ENCODE peak calls at places on chromosome 11, in five cellular contexts. One of them, this sample, is unnamed.

GRCh38 chr11:86291466-86292262 is 10.4 kb upstream of the HIKESHI start:
- DNase-seq in AML-193: peak
- DNase-seq in stimulated activated CD8-positive, alpha-beta memory T cell treated with anti-CD3 and anti-CD28 coated beads, Interleukin-15, amount 100 ng/mL, for 4 hours: peak
- DNase-seq in stomach: peak
- DNase-seq in uterus: peak
- DNase-seq in this sample: no peak

GRCh38 chr11:33721291-33721840 is 14.9 kb downstream of the CD59 start:
- DNase-seq in stomach: no peak
- DNase-seq in stimulated activated CD8-positive, alpha-beta memory T cell treated with anti-CD3 and anti-CD28 coated beads, Interleukin-15, amount 100 ng/mL, for 4 hours: no peak
- DNase-seq in AML-193: no peak
- DNase-seq in uterus: no peak
- DNase-seq in this sample: no peak

GRCh38 chr11:12685229-12685628 is 11.0 kb downstream of the TEAD1 start:
- DNase-seq in uterus: no peak
- DNase-seq in AML-193: no peak
- DNase-seq in stimulated activated CD8-positive, alpha-beta memory T cell treated with anti-CD3 and anti-CD28 coated beads, Interleukin-15, amount 100 ng/mL, for 4 hours: no peak
- DNase-seq in stomach: no peak
- DNase-seq in this sample: no peak

GRCh38 chr11:110356769-110357671 is 60.6 kb upstream of the RDX start:
- DNase-seq in uterus: no peak
- DNase-seq in stimulated activated CD8-positive, alpha-beta memory T cell treated with anti-CD3 and anti-CD28 coated beads, Interleukin-15, amount 100 ng/mL, for 4 hours: no peak
- DNase-seq in AML-193: no peak
- DNase-seq in stomach: no peak
- DNase-seq in this sample: no peak

GRCh38 chr11:15906481-15907035 is 449.8 kb downstream of the SOX6 start:
- DNase-seq in AML-193: no peak
- DNase-seq in stomach: no peak
- DNase-seq in stimulated activated CD8-positive, alpha-beta memory T cell treated with anti-CD3 and anti-CD28 coated beads, Interleukin-15, amount 100 ng/mL, for 4 hours: no peak
- DNase-seq in uterus: no peak
- DNase-seq in this sample: no peak

GRCh38 chr11:128226106-128226716 is 361.1 kb downstream of the ETS1 start:
- DNase-seq in uterus: no peak
- DNase-seq in stomach: no peak
- DNase-seq in AML-193: no peak
- DNase-seq in stimulated activated CD8-positive, alpha-beta memory T cell treated with anti-CD3 and anti-CD28 coated beads, Interleukin-15, amount 100 ng/mL, for 4 hours: peak
- DNase-seq in this sample: no peak

GRCh38 chr11:18669629-18670162 is 28.9 kb upstream of the TMEM86A start:
- DNase-seq in stimulated activated CD8-positive, alpha-beta memory T cell treated with anti-CD3 and anti-CD28 coated beads, Interleukin-15, amount 100 ng/mL, for 4 hours: no peak
- DNase-seq in uterus: no peak
- DNase-seq in AML-193: no peak
- DNase-seq in stomach: no peak
- DNase-seq in this sample: no peak

GRCh38 chr11:44484211-44484610 is 81.3 kb upstream of the CD82 start:
- DNase-seq in AML-193: peak
- DNase-seq in stimulated activated CD8-positive, alpha-beta memory T cell treated with anti-CD3 and anti-CD28 coated beads, Interleukin-15, amount 100 ng/mL, for 4 hours: no peak
- DNase-seq in uterus: no peak
- DNase-seq in stomach: no peak
- DNase-seq in this sample: no peak

GRCh38 chr11:115869780-115870431 is 365.7 kb upstream of the CADM1 start:
- DNase-seq in AML-193: no peak
- DNase-seq in stimulated activated CD8-positive, alpha-beta memory T cell treated with anti-CD3 and anti-CD28 coated beads, Interleukin-15, amount 100 ng/mL, for 4 hours: no peak
- DNase-seq in stomach: no peak
- DNase-seq in uterus: no peak
- DNase-seq in this sample: no peak

GRCh38 chr11:130706572-130706971 is 209.7 kb downstream of the SNX19 start:
- DNase-seq in uterus: no peak
- DNase-seq in stimulated activated CD8-positive, alpha-beta memory T cell treated with anti-CD3 and anti-CD28 coated beads, Interleukin-15, amount 100 ng/mL, for 4 hours: no peak
- DNase-seq in stomach: no peak
- DNase-seq in AML-193: no peak
- DNase-seq in this sample: no peak

GRCh38 chr11:100682247-100682969 is 4.7 kb upstream of the ARHGAP42 start:
- DNase-seq in stomach: no peak
- DNase-seq in AML-193: no peak
- DNase-seq in stimulated activated CD8-positive, alpha-beta memory T cell treated with anti-CD3 and anti-CD28 coated beads, Interleukin-15, amount 100 ng/mL, for 4 hours: no peak
- DNase-seq in uterus: no peak
- DNase-seq in this sample: no peak

GRCh38 chr11:114179234-114179941 is 116.8 kb upstream of the NNMT start:
- DNase-seq in stomach: peak
- DNase-seq in uterus: peak
- DNase-seq in stimulated activated CD8-positive, alpha-beta memory T cell treated with anti-CD3 and anti-CD28 coated beads, Interleukin-15, amount 100 ng/mL, for 4 hours: no peak
- DNase-seq in AML-193: no peak
- DNase-seq in this sample: peak

GRCh38 chr11:68164437-68164836 is 43.2 kb upstream of the CHKA start:
- DNase-seq in stomach: no peak
- DNase-seq in stimulated activated CD8-positive, alpha-beta memory T cell treated with anti-CD3 and anti-CD28 coated beads, Interleukin-15, amount 100 ng/mL, for 4 hours: no peak
- DNase-seq in AML-193: no peak
- DNase-seq in uterus: no peak
- DNase-seq in this sample: no peak

GRCh38 chr11:123308077-123308476 is 113.0 kb upstream of the CLMP start:
- DNase-seq in AML-193: no peak
- DNase-seq in stomach: no peak
- DNase-seq in uterus: no peak
- DNase-seq in stimulated activated CD8-positive, alpha-beta memory T cell treated with anti-CD3 and anti-CD28 coated beads, Interleukin-15, amount 100 ng/mL, for 4 hours: no peak
- DNase-seq in this sample: no peak

GRCh38 chr11:121892863-121893262 is 223.2 kb downstream of the BLID start:
- DNase-seq in uterus: no peak
- DNase-seq in stomach: no peak
- DNase-seq in AML-193: no peak
- DNase-seq in stimulated activated CD8-positive, alpha-beta memory T cell treated with anti-CD3 and anti-CD28 coated beads, Interleukin-15, amount 100 ng/mL, for 4 hours: no peak
- DNase-seq in this sample: no peak

GRCh38 chr11:25247336-25247735 is 750.5 kb downstream of the LUZP2 start:
- DNase-seq in uterus: no peak
- DNase-seq in stomach: no peak
- DNase-seq in AML-193: no peak
- DNase-seq in stimulated activated CD8-positive, alpha-beta memory T cell treated with anti-CD3 and anti-CD28 coated beads, Interleukin-15, amount 100 ng/mL, for 4 hours: no peak
- DNase-seq in this sample: no peak

GRCh38 chr11:102279641-102280170 is 37.6 kb upstream of the BIRC3 start:
- DNase-seq in uterus: no peak
- DNase-seq in stomach: no peak
- DNase-seq in stimulated activated CD8-positive, alpha-beta memory T cell treated with anti-CD3 and anti-CD28 coated beads, Interleukin-15, amount 100 ng/mL, for 4 hours: no peak
- DNase-seq in AML-193: no peak
- DNase-seq in this sample: no peak

GRCh38 chr11:115272925-115273324 is 231.3 kb downstream of the CADM1 start:
- DNase-seq in AML-193: no peak
- DNase-seq in stimulated activated CD8-positive, alpha-beta memory T cell treated with anti-CD3 and anti-CD28 coated beads, Interleukin-15, amount 100 ng/mL, for 4 hours: no peak
- DNase-seq in uterus: no peak
- DNase-seq in stomach: no peak
- DNase-seq in this sample: no peak

GRCh38 chr11:9672288-9672916 is 8.5 kb downstream of the SWAP70 start:
- DNase-seq in stomach: no peak
- DNase-seq in AML-193: no peak
- DNase-seq in stimulated activated CD8-positive, alpha-beta memory T cell treated with anti-CD3 and anti-CD28 coated beads, Interleukin-15, amount 100 ng/mL, for 4 hours: no peak
- DNase-seq in uterus: no peak
- DNase-seq in this sample: no peak

This sample was measured in GF-D8.